ENCODE peak calls at places on chromosomes 16 and 17, in eight cellular contexts. R, S, M, A, F, O, X and L are unnamed samples.

GRCh38 chr16:73011926-73012325 is 36.0 kb downstream of the ZFHX3 start:
- DNase-seq in A (no peak), M (no peak), F (no peak), S (no peak), O (no peak), X (no peak), R (no peak), L (no peak)

GRCh38 chr17:82962163-82962720 is 117.2 kb upstream of the METRNL start:
- DNase-seq in R (peak), A (no peak), X (no peak), F (peak), O (no peak), M (no peak), S (no peak), L (no peak)

GRCh38 chr17:14381606-14382005 is 80.7 kb downstream of the HS3ST3B1 start:
- DNase-seq in S (no peak), X (no peak), F (no peak), R (no peak), A (no peak), O (no peak), M (no peak), L (no peak)

GRCh38 chr17:27609606-27610303 is 21.2 kb upstream of the LGALS9 start:
- DNase-seq in S (no peak), X (no peak), R (peak), M (no peak), F (no peak), O (no peak), A (no peak), L (no peak)

GRCh38 chr16:10619271-10619849 is 39.0 kb upstream of the EMP2 start:
- DNase-seq in R (no peak), M (no peak), S (no peak), F (peak), X (no peak), O (no peak), A (peak), L (peak)

GRCh38 chr16:66427451-66427860 is 361 bp downstream of the BEAN1 start:
- DNase-seq in S (no peak), A (no peak), O (no peak), M (no peak), R (no peak), X (no peak), F (no peak), L (no peak)

GRCh38 chr17:77726549-77726957 is 231.9 kb upstream of the TNRC6C start:
- DNase-seq in S (no peak), R (no peak), A (no peak), X (no peak), F (no peak), O (no peak), M (no peak), L (peak)

GRCh38 chr16:4477966-4478365 is 1.8 kb downstream of the HMOX2 start:
- DNase-seq in M (no peak), F (peak), S (peak), R (peak), A (no peak), O (no peak), X (no peak), L (no peak)

GRCh38 chr16:1712791-1713261 is 6.8 kb downstream of the MAPK8IP3 start:
- DNase-seq in O (no peak), R (peak), S (no peak), X (no peak), M (no peak), F (peak), A (no peak), L (no peak)

GRCh38 chr17:56373981-56374380 is 219.5 kb upstream of the NOG start:
- DNase-seq in O (no peak), X (no peak), A (no peak), M (no peak), S (no peak), R (no peak), F (no peak), L (no peak)

GRCh38 chr16:77212736-77213541 is 13.7 kb downstream of the SYCE1L start:
- DNase-seq in R (peak), O (no peak), X (peak), M (peak), A (peak), F (peak), S (no peak), L (peak)

GRCh38 chr17:43938838-43939182 is 3.5 kb downstream of the PPY start:
- DNase-seq in O (no peak), S (no peak), X (no peak), M (no peak), F (no peak), A (no peak), R (no peak), L (no peak)

GRCh38 chr17:57939797-57940196 is 15.4 kb downstream of the CUEDC1 start:
- DNase-seq in R (no peak), X (peak), M (no peak), F (no peak), S (no peak), O (no peak), A (no peak), L (no peak)

GRCh38 chr16:87201052-87201451 is 116.1 kb downstream of the C16orf95 start:
- DNase-seq in O (no peak), M (no peak), S (no peak), X (no peak), F (peak), A (no peak), R (peak), L (no peak)

GRCh38 chr16:87570938-87571867 is 31.1 kb upstream of the JPH3 start:
- DNase-seq in F (peak), S (peak), R (peak), O (no peak), X (no peak), M (no peak), A (no peak), L (peak)

GRCh38 chr17:47934856-47935255 is 6.5 kb upstream of the PNPO start:
- DNase-seq in O (no peak), F (peak), A (no peak), X (no peak), M (no peak), R (no peak), S (no peak), L (no peak)

GRCh38 chr16:85520853-85521736 is 92.0 kb upstream of the GSE1 start:
- DNase-seq in F (no peak), X (no peak), O (no peak), R (no peak), M (no peak), A (no peak), S (peak), L (peak)

GRCh38 chr17:50707296-50708049 is at the start of gene ANKRD40:
- DNase-seq in R (peak), O (peak), M (peak), F (peak), A (peak), S (peak), X (peak), L (peak)

GRCh38 chr16:87064731-87065720 is 252.2 kb downstream of the C16orf95 start:
- DNase-seq in F (no peak), S (no peak), O (no peak), M (no peak), X (no peak), R (peak), A (no peak), L (no peak)

GRCh38 chr17:7893226-7893880 is 4.8 kb downstream of the CHD3 start:
- DNase-seq in A (no peak), O (no peak), M (no peak), R (no peak), F (peak), X (no peak), S (no peak), L (no peak)

GRCh38 chr16:66950437-66950836 is 10.6 kb upstream of the CES3 start:
- DNase-seq in O (no peak), F (no peak), S (no peak), X (no peak), A (no peak), M (no peak), R (no peak), L (no peak)

GRCh38 chr16:14264560-14264959 is 193.4 kb downstream of the MRTFB start:
- DNase-seq in F (no peak), O (no peak), A (no peak), M (no peak), R (no peak), X (no peak), S (no peak), L (no peak)

GRCh38 chr17:78921437-78921971 is 3.7 kb downstream of the TIMP2 start:
- DNase-seq in R (no peak), O (peak), X (no peak), M (no peak), S (no peak), F (no peak), A (no peak), L (no peak)

GRCh38 chr16:75566889-75567255 is 693 bp downstream of the GABARAPL2 start:
- DNase-seq in F (peak), R (peak), A (no peak), S (no peak), O (no peak), M (no peak), X (no peak), L (no peak)

GRCh38 chr16:68652659-68653058 is 7.5 kb downstream of the CDH3 start:
- DNase-seq in F (no peak), S (no peak), R (no peak), O (no peak), X (no peak), M (no peak), A (no peak), L (no peak)